ENCODE peak calls at places on chromosome X, in six cellular contexts. One of them, this sample, is unnamed.

GRCh38 chrX:152937236-152937635 is 39.4 kb downstream of the ZNF185 start:
- DNase-seq in HEK293T: no peak
- DNase-seq in IMR-90: no peak
- DNase-seq in K562: no peak
- DNase-seq in A549: no peak
- DNase-seq in GM12878: no peak
- DNase-seq in this sample: no peak

GRCh38 chrX:109856974-109857373 is 123.9 kb upstream of the ACSL4 start:
- DNase-seq in HEK293T: peak
- DNase-seq in IMR-90: peak
- DNase-seq in K562: peak
- DNase-seq in A549: peak
- DNase-seq in GM12878: no peak
- DNase-seq in this sample: peak

GRCh38 chrX:153885968-153886903 is at the start of gene L1CAM:
- DNase-seq in HEK293T: peak
- DNase-seq in IMR-90: no peak
- DNase-seq in K562: peak
- DNase-seq in A549: no peak
- DNase-seq in GM12878: no peak
- DNase-seq in this sample: no peak

GRCh38 chrX:101117701-101118100 is 19.7 kb downstream of the CENPI start:
- DNase-seq in HEK293T: no peak
- DNase-seq in IMR-90: peak
- DNase-seq in K562: no peak
- DNase-seq in A549: no peak
- DNase-seq in GM12878: no peak
- DNase-seq in this sample: no peak

GRCh38 chrX:31580227-31580626 is 508.4 kb upstream of the FTHL17 start:
- DNase-seq in HEK293T: peak
- DNase-seq in IMR-90: peak
- DNase-seq in K562: no peak
- DNase-seq in A549: no peak
- DNase-seq in GM12878: no peak
- DNase-seq in this sample: no peak

GRCh38 chrX:101287402-101287801 is 3.7 kb downstream of the TAF7L start:
- DNase-seq in HEK293T: peak
- DNase-seq in IMR-90: peak
- DNase-seq in K562: peak
- DNase-seq in A549: peak
- DNase-seq in GM12878: peak
- DNase-seq in this sample: peak

GRCh38 chrX:151702021-151702714 is 6.9 kb downstream of the PRRG3 start:
- DNase-seq in HEK293T: no peak
- DNase-seq in IMR-90: no peak
- DNase-seq in K562: no peak
- DNase-seq in A549: no peak
- DNase-seq in GM12878: no peak
- DNase-seq in this sample: no peak

GRCh38 chrX:23554304-23554703 is 113.0 kb upstream of the PRDX4 start:
- DNase-seq in HEK293T: peak
- DNase-seq in IMR-90: peak
- DNase-seq in K562: peak
- DNase-seq in A549: peak
- DNase-seq in GM12878: no peak
- DNase-seq in this sample: peak

GRCh38 chrX:619451-619811 is 11.2 kb upstream of the SHOX start:
- DNase-seq in HEK293T: no peak
- DNase-seq in IMR-90: no peak
- DNase-seq in K562: no peak
- DNase-seq in A549: no peak
- DNase-seq in GM12878: no peak
- DNase-seq in this sample: no peak

GRCh38 chrX:43971966-43972961 is 926 bp downstream of the NDP start:
- DNase-seq in HEK293T: no peak
- DNase-seq in IMR-90: peak
- DNase-seq in K562: no peak
- DNase-seq in A549: no peak
- DNase-seq in GM12878: no peak
- DNase-seq in this sample: no peak

GRCh38 chrX:88378406-88378805 is 368.6 kb upstream of the CPXCR1 start:
- DNase-seq in HEK293T: no peak
- DNase-seq in IMR-90: no peak
- DNase-seq in K562: no peak
- DNase-seq in A549: no peak
- DNase-seq in GM12878: no peak
- DNase-seq in this sample: no peak

GRCh38 chrX:12954981-12955380 is 19.9 kb upstream of the TMSB4X start:
- DNase-seq in HEK293T: no peak
- DNase-seq in IMR-90: no peak
- DNase-seq in K562: no peak
- DNase-seq in A549: no peak
- DNase-seq in GM12878: no peak
- DNase-seq in this sample: no peak

GRCh38 chrX:133523526-133523925 is 108.2 kb upstream of the GPC4 start:
- DNase-seq in HEK293T: no peak
- DNase-seq in IMR-90: no peak
- DNase-seq in K562: no peak
- DNase-seq in A549: no peak
- DNase-seq in GM12878: no peak
- DNase-seq in this sample: no peak

GRCh38 chrX:57906790-57907189 is 3.5 kb downstream of the ZXDA start:
- DNase-seq in HEK293T: no peak
- DNase-seq in IMR-90: peak
- DNase-seq in K562: no peak
- DNase-seq in A549: no peak
- DNase-seq in GM12878: no peak
- DNase-seq in this sample: no peak

GRCh38 chrX:129600981-129601424 is 53.8 kb downstream of the APLN start:
- DNase-seq in HEK293T: peak
- DNase-seq in IMR-90: peak
- DNase-seq in K562: peak
- DNase-seq in A549: peak
- DNase-seq in GM12878: no peak
- DNase-seq in this sample: peak

GRCh38 chrX:64097891-64098290 is 107.6 kb downstream of the AMER1 start:
- DNase-seq in HEK293T: no peak
- DNase-seq in IMR-90: no peak
- DNase-seq in K562: no peak
- DNase-seq in A549: no peak
- DNase-seq in GM12878: no peak
- DNase-seq in this sample: no peak

GRCh38 chrX:64093761-64094160 is 111.7 kb downstream of the AMER1 start:
- DNase-seq in HEK293T: no peak
- DNase-seq in IMR-90: peak
- DNase-seq in K562: peak
- DNase-seq in A549: no peak
- DNase-seq in GM12878: no peak
- DNase-seq in this sample: no peak
- TF ChIP-seq BHLHE40 in HEK293T: no peak
- TF ChIP-seq BHLHE40 in IMR-90: no peak
- TF ChIP-seq BHLHE40 in K562: no peak
- TF ChIP-seq BHLHE40 in A549: no peak
- TF ChIP-seq BHLHE40 in GM12878: no peak
- TF ChIP-seq BHLHE40 in this sample: no peak

DNA sequence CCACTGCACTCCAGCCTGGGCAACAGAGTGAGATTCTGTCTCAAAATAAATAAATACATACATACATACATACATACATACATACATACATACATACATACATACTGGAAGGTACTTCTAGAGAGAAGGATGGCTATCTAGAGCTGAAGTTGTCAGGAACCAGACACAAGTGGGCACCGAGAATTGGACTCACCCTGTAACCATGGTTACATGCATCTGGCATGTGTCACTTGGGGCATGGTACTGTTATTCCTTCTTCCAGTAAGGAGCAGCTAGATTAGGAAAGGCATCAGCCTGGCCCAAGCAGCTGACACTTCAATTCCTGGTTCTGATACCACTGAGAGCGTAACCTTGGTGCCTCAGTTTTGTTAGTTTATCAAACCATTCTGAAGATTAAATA is 127.1 kb downstream of the SH3KBP1 start:
- DNase-seq in HEK293T: no peak
- DNase-seq in IMR-90: no peak
- DNase-seq in K562: no peak
- DNase-seq in A549: no peak
- DNase-seq in GM12878: no peak
- DNase-seq in this sample: no peak
- TF ChIP-seq BHLHE40 in HEK293T: no peak
- TF ChIP-seq BHLHE40 in IMR-90: no peak
- TF ChIP-seq BHLHE40 in K562: no peak
- TF ChIP-seq BHLHE40 in A549: no peak
- TF ChIP-seq BHLHE40 in GM12878: no peak
- TF ChIP-seq BHLHE40 in this sample: no peak

GRCh38 chrX:97367149-97367548 is 483.4 kb downstream of the RPA4 start:
- DNase-seq in HEK293T: no peak
- DNase-seq in IMR-90: peak
- DNase-seq in K562: no peak
- DNase-seq in A549: no peak
- DNase-seq in GM12878: no peak
- DNase-seq in this sample: no peak
- TF ChIP-seq BHLHE40 in HEK293T: no peak
- TF ChIP-seq BHLHE40 in IMR-90: no peak
- TF ChIP-seq BHLHE40 in K562: no peak
- TF ChIP-seq BHLHE40 in A549: no peak
- TF ChIP-seq BHLHE40 in GM12878: no peak
- TF ChIP-seq BHLHE40 in this sample: no peak

GRCh38 chrX:49247346-49247745 is 12.1 kb downstream of the CCDC22 start:
- DNase-seq in HEK293T: no peak
- DNase-seq in IMR-90: no peak
- DNase-seq in K562: no peak
- DNase-seq in A549: no peak
- DNase-seq in GM12878: no peak
- DNase-seq in this sample: no peak

GRCh38 chrX:49249071-49249470 is 13.8 kb downstream of the CCDC22 start:
- DNase-seq in HEK293T: no peak
- DNase-seq in IMR-90: no peak
- DNase-seq in K562: no peak
- DNase-seq in A549: no peak
- DNase-seq in GM12878: no peak
- DNase-seq in this sample: no peak

GRCh38 chrX:49249616-49250015 is 14.3 kb downstream of the CCDC22 start:
- DNase-seq in HEK293T: no peak
- DNase-seq in IMR-90: no peak
- DNase-seq in K562: no peak
- DNase-seq in A549: no peak
- DNase-seq in GM12878: no peak
- DNase-seq in this sample: no peak

GRCh38 chrX:49246541-49246940 is 11.3 kb downstream of the CCDC22 start:
- DNase-seq in HEK293T: no peak
- DNase-seq in IMR-90: no peak
- DNase-seq in K562: no peak
- DNase-seq in A549: no peak
- DNase-seq in GM12878: no peak
- DNase-seq in this sample: no peak

DNA sequence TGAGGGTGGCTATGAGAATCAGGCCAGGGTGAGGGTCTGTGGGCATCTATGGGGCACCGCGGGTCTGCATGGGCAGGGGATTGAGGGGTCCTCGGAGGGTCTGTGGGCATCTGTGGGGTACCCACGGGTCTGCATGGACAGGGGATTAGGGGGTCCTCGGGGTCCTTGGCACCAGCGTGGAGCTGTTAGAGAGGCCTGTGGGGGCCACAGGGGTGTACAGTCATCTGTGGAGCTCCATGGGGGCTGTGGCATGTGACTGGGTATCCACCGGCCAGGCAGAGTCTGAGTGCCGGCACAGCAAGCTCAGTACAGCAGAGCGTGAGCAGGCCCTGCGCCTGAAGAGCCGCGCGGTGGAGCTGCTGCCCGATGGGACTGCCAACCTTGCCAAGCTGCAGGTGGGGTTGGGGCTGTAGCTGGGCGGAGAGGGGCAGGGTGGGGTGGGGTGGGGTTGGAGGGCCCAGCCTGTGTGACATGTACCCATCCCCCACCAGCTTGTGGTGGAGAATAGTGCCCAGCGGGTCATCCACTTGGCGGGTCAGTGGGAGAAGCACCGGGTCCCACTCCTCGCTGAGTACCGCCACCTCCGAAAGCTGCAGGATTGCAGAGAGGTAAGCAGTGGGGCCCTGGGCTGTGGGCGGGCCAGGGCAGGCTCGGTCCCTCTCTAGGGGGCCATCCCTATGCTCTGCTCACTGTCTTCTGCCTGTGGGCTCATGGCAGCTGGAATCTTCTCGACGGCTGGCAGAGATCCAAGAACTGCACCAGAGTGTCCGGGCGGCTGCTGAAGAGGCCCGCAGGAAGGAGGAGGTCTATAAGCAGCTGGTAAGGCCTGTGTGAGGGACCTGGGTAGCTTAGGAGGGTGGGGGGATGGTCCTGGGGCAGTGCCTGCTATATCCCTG is 12.9 kb downstream of the CCDC22 start:
- DNase-seq in HEK293T: no peak
- DNase-seq in IMR-90: no peak
- DNase-seq in K562: no peak
- DNase-seq in A549: no peak
- DNase-seq in GM12878: no peak
- DNase-seq in this sample: no peak
- TF ChIP-seq BHLHE40 in HEK293T: no peak
- TF ChIP-seq BHLHE40 in IMR-90: no peak
- TF ChIP-seq BHLHE40 in K562: no peak
- TF ChIP-seq BHLHE40 in A549: no peak
- TF ChIP-seq BHLHE40 in GM12878: no peak
- TF ChIP-seq BHLHE40 in this sample: no peak

GRCh38 chrX:17741123-17741511 is 3.8 kb downstream of the SCML1 start:
- DNase-seq in HEK293T: no peak
- DNase-seq in IMR-90: no peak
- DNase-seq in K562: no peak
- DNase-seq in A549: no peak
- DNase-seq in GM12878: no peak
- DNase-seq in this sample: peak
- TF ChIP-seq BHLHE40 in HEK293T: no peak
- TF ChIP-seq BHLHE40 in IMR-90: no peak
- TF ChIP-seq BHLHE40 in K562: no peak
- TF ChIP-seq BHLHE40 in A549: no peak
- TF ChIP-seq BHLHE40 in GM12878: no peak
- TF ChIP-seq BHLHE40 in this sample: no peak

GRCh38 chrX:68698955-68699354 is 51.5 kb downstream of the STARD8 start:
- DNase-seq in HEK293T: no peak
- DNase-seq in IMR-90: no peak
- DNase-seq in K562: peak
- DNase-seq in A549: no peak
- DNase-seq in GM12878: no peak
- DNase-seq in this sample: peak

GRCh38 chrX:68697465-68698125 is 50.1 kb downstream of the STARD8 start:
- DNase-seq in HEK293T: no peak
- DNase-seq in IMR-90: no peak
- DNase-seq in K562: peak
- DNase-seq in A549: no peak
- DNase-seq in GM12878: no peak
- DNase-seq in this sample: no peak

GRCh38 chrX:68697036-68697435 is 49.6 kb downstream of the STARD8 start:
- DNase-seq in HEK293T: no peak
- DNase-seq in IMR-90: no peak
- DNase-seq in K562: no peak
- DNase-seq in A549: no peak
- DNase-seq in GM12878: no peak
- DNase-seq in this sample: no peak

GRCh38 chrX:68703369-68703768 is 55.9 kb downstream of the STARD8 start:
- DNase-seq in HEK293T: no peak
- DNase-seq in IMR-90: no peak
- DNase-seq in K562: no peak
- DNase-seq in A549: no peak
- DNase-seq in GM12878: no peak
- DNase-seq in this sample: no peak

GRCh38 chrX:68699960-68700746 is 52.7 kb downstream of the STARD8 start:
- DNase-seq in HEK293T: no peak
- DNase-seq in IMR-90: peak
- DNase-seq in K562: peak
- DNase-seq in A549: no peak
- DNase-seq in GM12878: no peak
- DNase-seq in this sample: no peak
- TF ChIP-seq BHLHE40 in HEK293T: no peak
- TF ChIP-seq BHLHE40 in IMR-90: no peak
- TF ChIP-seq BHLHE40 in K562: peak
- TF ChIP-seq BHLHE40 in A549: no peak
- TF ChIP-seq BHLHE40 in GM12878: no peak
- TF ChIP-seq BHLHE40 in this sample: no peak